ENCODE peak calls at places on chromosomes 5 and 9, in ten cellular contexts. N is MCF 10A; O is ovary; P is hypothalamus; I is NCI-H1930; A is stimulated activated CD4-positive, alpha-beta T cell treated with anti-CD3 and anti-CD28 coated beads, Interleukin-12 subunit alpha, Interleukin-12 subunit beta, amount 100 ng/mL, for 24 hours; X is left ventricle myocardium inferior; L is NAMALWA; K is retina; E is activated naive CD4-positive, alpha-beta T cell treated with anti-CD3 and anti-CD28 coated beads, Interleukin-2, amount 10 ng/mL, durations not matched to agents 7 days and 5 days. R is an unnamed sample.

GRCh38 chr5:179601871-179602625 is 21.4 kb downstream of the HNRNPH1 start:
- DNase-seq in N (no peak), O (no peak), P (no peak), I (no peak), A (no peak), X (no peak), L (no peak), K (no peak), E (no peak), R (no peak)

GRCh38 chr5:177509991-177510566 is 453 bp upstream of the DOK3 start:
- DNase-seq in N (no peak), O (no peak), P (no peak), I (no peak), A (no peak), X (no peak), L (peak; percentile 88), K (no peak), E (no peak), R (no peak)

GRCh38 chr5:39057745-39058144 is 16.5 kb downstream of the RICTOR start:
- DNase-seq in N (no peak), O (no peak), P (no peak), I (no peak), A (no peak), X (no peak), L (no peak), K (no peak), E (no peak), R (no peak)

GRCh38 chr5:66407739-66408138 is 188.5 kb upstream of the MAST4 start:
- DNase-seq in N (no peak), O (no peak), P (no peak), I (no peak), A (no peak), X (no peak), L (no peak), K (no peak), E (no peak), R (no peak)

GRCh38 chr9:86202338-86202882 is 57.0 kb downstream of the C9orf153 start:
- DNase-seq in N (peak; percentile 64), O (no peak), P (no peak), I (no peak), A (no peak), X (no peak), L (peak; percentile 63), K (peak; percentile 50), E (peak; percentile 30), R (peak; percentile 36)

GRCh38 chr9:81132796-81133195 is 556.6 kb downstream of the TLE1 start:
- DNase-seq in N (no peak), O (no peak), P (no peak), I (no peak), A (no peak), X (no peak), L (no peak), K (no peak), E (no peak), R (no peak)

GRCh38 chr9:14515564-14516198 is 177.6 kb downstream of the ZDHHC21 start:
- DNase-seq in N (no peak), O (no peak), P (no peak), I (no peak), A (no peak), X (no peak), L (no peak), K (peak; percentile 55), E (no peak), R (no peak)

GRCh38 chr5:76715734-76716455 is at the start of gene F2R:
- DNase-seq in N (peak; percentile 57), O (peak; percentile 38), P (no peak), I (peak; percentile 56), A (no peak), X (peak; percentile 73), L (peak; percentile 41), K (peak; percentile 89), E (peak; percentile 69), R (no peak)

GRCh38 chr9:112097712-112098688 is 77.1 kb downstream of the SUSD1 start:
- DNase-seq in N (peak; percentile 79), O (peak; percentile 65), P (no peak), I (peak; percentile 21), A (peak; percentile 44), X (peak; percentile 30), L (peak; percentile 86), K (peak; percentile 80), E (peak; percentile 78), R (peak; percentile 68)

GRCh38 chr9:93920401-93920800 is 34.8 kb downstream of the BARX1 start:
- DNase-seq in N (no peak), O (no peak), P (no peak), I (no peak), A (no peak), X (no peak), L (no peak), K (no peak), E (no peak), R (no peak)

GRCh38 chr9:133711428-133712220 is 26.5 kb downstream of the SARDH start:
- DNase-seq in N (no peak), O (peak; percentile 22), P (no peak), I (no peak), A (no peak), X (no peak), L (no peak), K (no peak), E (peak; percentile 14), R (no peak)

GRCh38 chr5:177131352-177131710 is 2.2 kb upstream of the NSD1 start:
- DNase-seq in N (no peak), O (no peak), P (no peak), I (no peak), A (no peak), X (no peak), L (peak; percentile 19), K (peak; percentile 27), E (no peak), R (no peak)

GRCh38 chr9:102355982-102356381 is 617.5 kb upstream of the GRIN3A start:
- DNase-seq in N (no peak), O (no peak), P (no peak), I (no peak), A (no peak), X (no peak), L (no peak), K (no peak), E (no peak), R (no peak)

GRCh38 chr9:86064220-86064619 is 35.1 kb downstream of the GOLM1 start:
- DNase-seq in N (no peak), O (no peak), P (no peak), I (no peak), A (no peak), X (no peak), L (no peak), K (no peak), E (no peak), R (peak; percentile 28)

GRCh38 chr5:54845567-54845941 is 139.8 kb downstream of the ESM1 start:
- DNase-seq in N (peak; percentile 42), O (no peak), P (no peak), I (no peak), A (no peak), X (no peak), L (no peak), K (no peak), E (no peak), R (peak; percentile 32)

GRCh38 chr5:108747111-108748009 is at the start of gene FER:
- DNase-seq in N (peak; percentile 88), O (no peak), P (no peak), I (no peak), A (no peak), X (no peak), L (peak; percentile 60), K (peak; percentile 10), E (peak; percentile 24), R (peak; percentile 91)

GRCh38 chr9:124272118-124272517 is 14.4 kb downstream of the NEK6 start:
- DNase-seq in N (no peak), O (no peak), P (no peak), I (no peak), A (no peak), X (no peak), L (no peak), K (peak; percentile 42), E (no peak), R (no peak)

GRCh38 chr9:73179594-73179993 is 27.9 kb downstream of the ANXA1 start:
- DNase-seq in N (peak; percentile 40), O (no peak), P (no peak), I (no peak), A (no peak), X (no peak), L (no peak), K (no peak), E (no peak), R (peak; percentile 98)